ENCODE peak calls at places on chromosomes 13 and 19, in ten cellular contexts. R is anterior cingulate cortex; Y is naive thymus-derived CD8-positive, alpha-beta T cell; N is epithelial cell of prostate; S is GM23248; L is stomach; B is AG08396; M is SW480; O is fibroblast of pulmonary artery; Q is nephron progenitor cell. P is an unnamed sample.

GRCh38 chr19:51219307-51219706 is 5.6 kb upstream of the CD33 start:
- DNase-seq in B (no peak), Q (no peak), R (no peak), N (no peak), S (no peak), Y (no peak), O (no peak), M (no peak), L (no peak), P (no peak)

GRCh38 chr13:33863390-33863789 is 45.4 kb downstream of the RFC3 start:
- DNase-seq in R (no peak), O (no peak), L (no peak), Q (no peak), Y (no peak), S (no peak), M (no peak), N (peak), B (no peak), P (no peak)

GRCh38 chr13:39676315-39676876 is 20.9 kb downstream of the COG6 start:
- DNase-seq in M (peak), S (peak), O (peak), Y (no peak), N (no peak), Q (no peak), L (no peak), B (no peak), R (no peak), P (peak)

GRCh38 chr13:106533101-106533939 is 2.1 kb downstream of the EFNB2 start:
- DNase-seq in M (peak), Y (no peak), O (peak), B (peak), Q (peak), R (peak), S (peak), L (peak), N (no peak), P (peak)

GRCh38 chr19:43781630-43782310 is 997 bp upstream of the KCNN4 start:
- DNase-seq in N (no peak), S (no peak), Y (no peak), M (no peak), L (no peak), O (no peak), Q (no peak), B (no peak), R (no peak), P (no peak)

GRCh38 chr19:51166846-51167490 is 24.9 kb downstream of the SIGLEC7 start:
- DNase-seq in Q (no peak), L (no peak), M (no peak), B (no peak), R (peak), S (no peak), Y (no peak), N (no peak), O (no peak), P (no peak)

GRCh38 chr13:108086678-108087077 is 128.7 kb downstream of the LIG4 start:
- DNase-seq in R (no peak), Y (no peak), M (peak), N (no peak), O (peak), L (no peak), B (peak), Q (no peak), S (peak), P (peak)

GRCh38 chr13:46544208-46544607 is 8.8 kb upstream of the LRCH1 start:
- DNase-seq in R (no peak), S (no peak), Q (no peak), N (no peak), L (no peak), M (no peak), O (no peak), B (no peak), Y (no peak), P (no peak)

GRCh38 chr13:24500977-24501376 is 11.6 kb downstream of the PARP4 start:
- DNase-seq in Q (no peak), Y (no peak), R (no peak), N (no peak), L (no peak), O (peak), M (no peak), S (peak), B (peak), P (peak)